ENCODE peak calls at places on chromosomes 1 and 21, in nine cellular contexts. E, T, V, W, H, I, B, D and G are unnamed samples. For H3K4me1, the result is how much of the 10 kb centered on the place peaks cover.

GRCh38 chr1:12339861-12340557 is 110.2 kb downstream of the VPS13D start:
- DNase-seq in D (no peak), W (no peak), E (no peak), B (no peak), I (no peak), H (no peak), V (no peak), T (no peak), G (peak)

GRCh38 chr21:14321042-14321441 is 61.9 kb downstream of the HSPA13 start:
- DNase-seq in T (no peak), B (no peak), D (no peak), E (peak), I (no peak), H (no peak), W (no peak), V (no peak), G (no peak)

GRCh38 chr1:178639326-178639725 is 85.7 kb upstream of the RALGPS2 start:
- DNase-seq in W (no peak), H (no peak), T (no peak), V (no peak), E (peak), I (no peak), B (no peak), D (no peak), G (no peak)

GRCh38 chr21:16536661-16537359 is 807.0 kb downstream of the USP25 start:
- DNase-seq in V (no peak), E (peak), B (no peak), W (no peak), T (no peak), I (no peak), D (no peak), H (no peak), G (peak)

GRCh38 chr1:248807067-248807737 is 18.5 kb downstream of the SH3BP5L start:
- DNase-seq in T (peak), H (peak), D (peak), V (peak), I (peak), B (peak), W (peak), E (peak), G (peak)

GRCh38 chr21:40562603-40563002 is 284.4 kb downstream of the DSCAM start:
- DNase-seq in W (no peak), T (no peak), D (no peak), H (no peak), B (no peak), E (no peak), I (no peak), V (no peak), G (no peak)

GRCh38 chr1:2104621-2105427 is 54.6 kb downstream of the PRKCZ start:
- DNase-seq in V (no peak), I (no peak), T (no peak), H (peak), B (peak), E (peak), D (no peak), W (no peak), G (no peak)

GRCh38 chr1:93025572-93025971 is 53.5 kb upstream of the MTF2 start:
- DNase-seq in B (no peak), E (no peak), T (peak), H (no peak), W (no peak), V (no peak), I (no peak), D (no peak), G (peak)

GRCh38 chr1:1157914-1158710 is 15.6 kb upstream of the TTLL10 start:
- DNase-seq in V (peak), H (peak), E (no peak), B (peak), I (no peak), D (no peak), W (peak), T (peak), G (no peak)

GRCh38 chr1:165403835-165404482 is 41.0 kb downstream of the RXRG start:
- DNase-seq in D (peak), H (no peak), E (no peak), I (no peak), T (peak), V (no peak), W (no peak), B (no peak), G (peak)

GRCh38 chr1:200206761-200207160 is 179.3 kb downstream of the NR5A2 start:
- DNase-seq in T (no peak), D (no peak), W (no peak), E (no peak), H (no peak), B (no peak), I (no peak), V (no peak), G (no peak)

GRCh38 chr1:162357681-162358266 is 18.9 kb downstream of the SPATA46 start:
- DNase-seq in T (peak), D (no peak), B (no peak), V (no peak), E (peak), I (no peak), H (no peak), W (peak), G (peak)

GRCh38 chr1:203002951-203003350 is 4.2 kb upstream of the TMEM183A start:
- DNase-seq in E (no peak), H (no peak), D (no peak), I (no peak), B (no peak), W (no peak), V (no peak), T (no peak), G (no peak)

GRCh38 chr1:30908886-30909777 is 574 bp upstream of the SDC3 start:
- DNase-seq in T (peak), W (no peak), B (peak), E (no peak), D (peak), I (no peak), V (no peak), H (peak), G (peak)

GRCh38 chr1:50148142-50148923 is 39.6 kb downstream of the ELAVL4 start:
- DNase-seq in B (no peak), V (no peak), I (no peak), T (no peak), E (no peak), D (no peak), H (no peak), W (no peak), G (no peak)

GRCh38 chr1:208520700-208521099 is 276.5 kb upstream of the PLXNA2 start:
- DNase-seq in V (no peak), W (no peak), E (no peak), T (no peak), D (no peak), I (no peak), B (no peak), H (no peak), G (no peak)

GRCh38 chr1:93087532-93087931 is 8.4 kb downstream of the MTF2 start:
- DNase-seq in E (no peak), B (no peak), I (no peak), V (no peak), H (no peak), D (no peak), T (no peak), W (no peak), G (no peak)

GRCh38 chr1:207798847-207799246 is 47.0 kb downstream of the CD46 start:
- DNase-seq in W (no peak), B (no peak), T (no peak), H (no peak), D (no peak), I (no peak), V (no peak), E (peak), G (no peak)

GRCh38 chr1:209768354-209768774 is 12.5 kb downstream of the TRAF3IP3 start:
- DNase-seq in W (peak), D (no peak), E (no peak), H (no peak), V (no peak), B (no peak), T (no peak), I (no peak), G (no peak)

GRCh38 chr1:23403038-23403336 is 21.6 kb downstream of the TCEA3 start:
- DNase-seq in T (peak), V (no peak), D (no peak), B (no peak), I (peak), E (peak), W (no peak), H (no peak), G (peak)

GRCh38 chr1:221394011-221394544 is 347.8 kb downstream of the DUSP10 start:
- DNase-seq in D (no peak), W (no peak), H (no peak), E (peak), B (no peak), V (no peak), T (no peak), I (no peak), G (peak)

GRCh38 chr1:89566761-89567174 is 42.1 kb downstream of the LRRC8B start:
- DNase-seq in E (peak), B (peak), V (peak), D (no peak), W (no peak), H (peak), T (peak), I (peak), G (peak)

GRCh38 chr1:210360852-210361477 is 32.3 kb downstream of the HHAT start:
- DNase-seq in W (no peak), I (no peak), H (no peak), V (no peak), B (no peak), E (peak), T (peak), D (no peak), G (peak)

GRCh38 chr1:31405578-31406245 is 7.3 kb upstream of the SERINC2 start:
- DNase-seq in T (no peak), E (no peak), V (no peak), I (no peak), D (no peak), H (no peak), W (no peak), B (no peak), G (no peak)

GRCh38 chr1:6300342-6301141 is 39.6 kb upstream of the GPR153 start:
- DNase-seq in B (no peak), I (no peak), V (no peak), E (no peak), D (no peak), W (peak), H (no peak), T (no peak), G (no peak)

GRCh38 chr1:24754229-24754628 is 9.0 kb downstream of the CLIC4 start:
- DNase-seq in B (no peak), W (no peak), E (no peak), D (peak), I (no peak), H (no peak), T (no peak), V (no peak), G (no peak)

GRCh38 chr1:77834771-77835334 is 53.6 kb upstream of the NEXN start:
- DNase-seq in E (peak), I (no peak), T (no peak), H (no peak), W (peak), V (no peak), B (no peak), D (no peak), G (peak)

GRCh38 chr1:178541396-178541795 is 28.5 kb downstream of the TEX35 start:
- DNase-seq in B (no peak), W (no peak), I (no peak), D (no peak), T (no peak), H (no peak), E (no peak), V (no peak), G (no peak)

GRCh38 chr1:179164494-179164893 is 65.0 kb downstream of the ABL2 start:
- DNase-seq in B (no peak), V (no peak), I (no peak), H (no peak), T (no peak), E (peak), D (no peak), W (no peak), G (peak)

GRCh38 chr21:36751383-36751782 is 52.5 kb downstream of the SIM2 start:
- DNase-seq in D (no peak), W (no peak), E (no peak), B (no peak), V (no peak), T (no peak), I (no peak), H (no peak), G (no peak)

GRCh38 chr21:45998871-45999580 is 17.5 kb downstream of the COL6A1 start:
- DNase-seq in W (no peak), E (no peak), V (peak), B (no peak), I (peak), D (no peak), T (no peak), H (no peak), G (no peak)

GRCh38 chr21:45996311-45997204 is 15.0 kb downstream of the COL6A1 start:
- DNase-seq in D (no peak), B (no peak), E (no peak), H (no peak), T (no peak), V (peak), W (peak), I (peak), G (no peak)

GRCh38 chr21:45998276-45998701 is 16.7 kb downstream of the COL6A1 start:
- DNase-seq in V (peak), H (no peak), D (no peak), W (no peak), B (no peak), I (peak), E (no peak), T (no peak), G (no peak)

GRCh38 chr21:45997205-45997494 is 15.6 kb downstream of the COL6A1 start:
- DNase-seq in D (no peak), B (no peak), W (no peak), I (peak), T (no peak), V (no peak), E (no peak), H (no peak), G (no peak)

DNA sequence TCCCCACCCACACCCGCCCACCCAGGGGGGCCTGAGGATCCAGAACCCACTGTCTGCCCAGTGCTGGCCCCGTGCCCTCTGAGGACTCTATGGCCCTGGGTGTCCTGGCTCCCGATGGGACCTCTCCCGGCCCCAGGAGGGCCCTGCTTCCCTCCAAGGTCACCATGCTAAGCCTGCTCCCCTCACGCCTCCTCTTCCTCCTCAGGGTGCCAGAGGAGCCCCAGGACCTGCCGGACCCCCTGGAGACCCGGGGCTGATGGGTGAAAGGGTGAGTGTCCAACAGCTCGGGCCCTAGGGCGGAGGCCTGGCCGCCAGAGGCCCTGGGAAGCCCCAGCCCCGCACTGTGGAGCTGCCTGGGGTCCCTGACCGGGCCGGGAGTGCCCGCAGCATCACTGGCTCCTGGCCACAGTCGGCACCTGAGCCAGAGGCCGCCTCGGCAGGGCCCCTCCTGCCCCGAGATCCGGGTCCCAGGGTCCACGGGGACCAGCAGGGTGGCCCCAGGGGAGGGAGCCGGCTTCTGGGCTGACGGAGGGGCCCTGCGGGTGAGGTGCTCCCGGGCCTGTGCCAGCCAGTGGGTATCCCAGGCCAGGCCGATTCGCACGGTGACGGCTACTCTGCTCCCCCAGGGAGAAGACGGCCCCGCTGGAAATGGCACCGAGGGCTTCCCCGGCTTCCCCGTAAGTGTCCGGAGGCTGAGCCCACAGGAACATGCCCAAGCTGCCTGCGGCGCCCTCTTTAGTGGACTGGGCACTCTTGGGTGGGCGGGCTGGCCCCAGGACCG is 16.1 kb downstream of the COL6A1 start:
- DNase-seq in E (no peak), W (peak), D (no peak), T (no peak), V (peak), B (peak), I (peak), H (no peak), G (no peak)
- H3K4me1 ChIP-seq in E (under half), W (under half), D (under half), T (half or more), V (under half), B (under half), I (under half), H (under half), G (under half)

GRCh38 chr1:43531453-43531905 is 796 bp downstream of the PTPRF start:
- DNase-seq in T (no peak), I (peak), W (peak), B (no peak), H (peak), D (peak), E (no peak), V (no peak), G (peak)
- TF ChIP-seq CTCF in T (no peak), I (no peak), W (no peak), B (no peak), H (no peak), D (no peak), E (no peak), V (no peak), G (no peak)

GRCh38 chr1:230240446-230241076 is 173.5 kb downstream of the GALNT2 start:
- DNase-seq in V (no peak), B (no peak), H (no peak), E (peak), W (no peak), T (no peak), D (no peak), I (no peak), G (no peak)
- H3K27ac ChIP-seq in V (no peak), B (no peak), H (no peak), E (no peak), W (no peak), T (no peak), D (no peak), I (no peak), G (no peak)

DNA sequence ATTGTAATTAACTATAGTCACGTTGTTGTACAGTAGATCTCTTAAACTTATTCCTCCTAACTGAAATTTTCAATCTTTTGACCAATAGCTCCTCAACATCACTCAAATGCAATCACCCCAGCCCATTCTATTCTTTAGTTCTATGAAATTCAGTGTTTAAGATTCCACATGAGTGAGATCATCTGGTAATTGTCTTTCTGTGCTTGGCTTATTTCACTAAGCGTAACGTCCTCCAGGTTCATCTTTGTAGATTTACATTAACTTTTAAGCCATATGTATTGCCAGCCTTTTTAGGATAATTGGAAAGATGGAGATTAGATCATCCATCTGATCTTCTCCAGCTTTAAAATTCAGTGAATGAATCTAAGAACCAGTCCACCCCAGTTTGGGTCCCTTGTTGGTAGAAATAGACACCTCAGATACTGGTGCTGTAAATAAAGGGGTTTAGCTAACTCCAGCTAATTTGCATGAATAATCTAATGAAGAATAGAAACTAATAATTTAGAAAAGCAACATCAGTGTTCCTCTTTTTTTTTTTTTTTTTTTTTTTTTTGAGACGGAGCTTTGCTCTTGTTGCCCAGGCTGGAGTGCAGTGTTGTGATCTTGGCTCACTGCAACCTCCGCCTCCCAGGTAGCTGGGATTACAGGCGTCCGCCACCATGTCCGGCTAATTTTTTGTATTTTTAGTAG is 7.0 kb downstream of the S100A10 start:
- DNase-seq in H (no peak), E (no peak), B (no peak), I (no peak), V (no peak), W (no peak), T (no peak), D (no peak), G (no peak)
- H3K4me1 ChIP-seq in H (half or more), E (under half), B (under half), I (under half), V (under half), W (under half), T (under half), D (under half), G (under half)